ENCODE peak calls at places on chromosomes 4 and X, in four cellular contexts. H, I, L and X are unnamed samples.

GRCh38 chr4:174549696-174550095 is 27.4 kb upstream of the HPGD start:
- DNase-seq in L (no peak), H (no peak), I (no peak), X (no peak)

GRCh38 chr4:45120163-45120562 is 393.8 kb upstream of the GNPDA2 start:
- DNase-seq in I (no peak), H (no peak), L (no peak), X (no peak)

GRCh38 chr4:75698162-75698962 is 25.2 kb upstream of the G3BP2 start:
- DNase-seq in H (no peak), L (peak; percentile 66), I (no peak), X (no peak)

GRCh38 chr4:54165438-54165837 is 63.7 kb upstream of the PDGFRA start:
- DNase-seq in I (peak; percentile 7), H (no peak), L (no peak), X (no peak)

GRCh38 chrX:17403231-17403691 is 28.3 kb downstream of the NHS start:
- DNase-seq in H (no peak), L (no peak), I (no peak), X (no peak)

GRCh38 chrX:134144231-134144630 is 92.8 kb upstream of the CCDC160 start:
- DNase-seq in L (no peak), I (peak; percentile 25), H (no peak), X (peak; percentile 1)

GRCh38 chr4:141571368-141571767 is 65.0 kb upstream of the IL15 start:
- DNase-seq in H (no peak), I (no peak), L (no peak), X (peak; percentile 92)

GRCh38 chr4:2793578-2793919 is 664 bp downstream of the SH3BP2 start:
- DNase-seq in I (no peak), H (peak; percentile 52), L (no peak), X (no peak)

GRCh38 chr4:55768291-55768690 is 51.3 kb upstream of the EXOC1L start:
- DNase-seq in H (no peak), I (peak; percentile 20), L (no peak), X (peak; percentile 11)

GRCh38 chr4:168722391-168722790 is 225.5 kb downstream of the PALLD start:
- DNase-seq in I (no peak), H (no peak), L (no peak), X (no peak)

GRCh38 chrX:132631579-132632232 is 142.9 kb upstream of the MBNL3 start:
- DNase-seq in I (peak; percentile 31), L (no peak), H (peak; percentile 10), X (peak; percentile 36)

GRCh38 chr4:110287130-110287529 is 88.7 kb upstream of the ELOVL6 start:
- DNase-seq in I (no peak), H (no peak), L (peak; percentile 83), X (peak; percentile 3)

GRCh38 chr4:114115526-114115925 is 136.1 kb upstream of the ARSJ start:
- DNase-seq in H (no peak), I (no peak), L (no peak), X (no peak)

GRCh38 chr4:16858275-16858752 is 40.1 kb downstream of the LDB2 start:
- DNase-seq in H (no peak), I (no peak), L (no peak), X (no peak)

GRCh38 chr4:96260071-96260682 is 420.3 kb downstream of the PDHA2 start:
- DNase-seq in H (no peak), L (no peak), I (no peak), X (no peak)

GRCh38 chr4:15365641-15366040 is 62.2 kb upstream of the C1QTNF7 start:
- DNase-seq in L (no peak), H (no peak), I (no peak), X (no peak)

GRCh38 chr4:54482529-54482961 is 175.2 kb upstream of the KIT start:
- DNase-seq in I (no peak), L (no peak), H (peak; percentile 28), X (no peak)

GRCh38 chrX:42496239-42496638 is 281.7 kb downstream of the PPP1R2C start:
- DNase-seq in I (no peak), H (no peak), L (no peak), X (no peak)

DNA sequence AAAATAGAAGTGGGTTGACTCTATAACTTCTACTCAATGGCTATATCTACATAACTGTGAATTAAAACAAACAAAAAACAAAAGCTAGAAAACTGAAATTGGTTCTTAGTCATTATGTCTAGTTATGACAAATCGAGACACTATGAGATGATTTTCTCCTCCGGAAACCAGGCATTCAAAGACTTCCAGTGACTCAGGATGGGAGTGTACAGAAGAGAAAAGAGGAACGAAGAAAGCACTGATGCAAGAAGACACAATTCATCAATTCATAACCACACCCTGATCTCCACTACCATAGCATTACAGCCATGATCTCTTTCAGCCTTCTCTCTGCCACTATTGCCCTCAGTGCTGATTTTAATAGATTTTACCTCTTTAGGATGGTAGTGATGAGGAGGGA is 253.6 kb downstream of the CBLL2 start:
- DNase-seq in H (no peak), L (peak; percentile 71), I (no peak), X (no peak)
- TF ChIP-seq MYC in H (no peak), L (no peak), I (no peak), X (no peak)

DNA sequence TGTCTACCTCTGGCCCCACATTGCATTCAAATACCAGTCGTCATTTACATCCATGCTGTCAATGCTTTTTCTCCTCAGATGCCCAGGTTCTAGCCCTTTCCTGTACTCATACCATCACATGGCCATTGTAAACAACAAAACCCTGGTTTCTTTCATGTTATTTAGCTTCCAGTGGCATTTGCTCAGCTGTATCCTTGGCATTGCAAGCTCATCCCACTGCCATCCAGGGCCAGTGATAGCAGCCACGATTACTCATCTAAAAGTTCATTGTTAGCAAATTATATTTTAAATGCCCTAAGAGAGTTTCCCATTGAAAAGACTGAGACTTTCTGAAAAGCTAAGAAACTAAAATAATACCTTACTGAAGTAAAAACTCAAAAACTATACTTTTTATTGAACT is 34.0 kb downstream of the VEGFC start:
- DNase-seq in H (no peak), I (no peak), L (no peak), X (no peak)
- TF ChIP-seq REST in H (no peak), I (no peak), L (no peak), X (no peak)

GRCh38 chrX:21799767-21800166 is 39.6 kb upstream of the MBTPS2 start:
- DNase-seq in H (no peak), I (no peak), L (no peak), X (no peak)
- TF ChIP-seq MYC in H (no peak), I (no peak), L (no peak), X (no peak)

DNA sequence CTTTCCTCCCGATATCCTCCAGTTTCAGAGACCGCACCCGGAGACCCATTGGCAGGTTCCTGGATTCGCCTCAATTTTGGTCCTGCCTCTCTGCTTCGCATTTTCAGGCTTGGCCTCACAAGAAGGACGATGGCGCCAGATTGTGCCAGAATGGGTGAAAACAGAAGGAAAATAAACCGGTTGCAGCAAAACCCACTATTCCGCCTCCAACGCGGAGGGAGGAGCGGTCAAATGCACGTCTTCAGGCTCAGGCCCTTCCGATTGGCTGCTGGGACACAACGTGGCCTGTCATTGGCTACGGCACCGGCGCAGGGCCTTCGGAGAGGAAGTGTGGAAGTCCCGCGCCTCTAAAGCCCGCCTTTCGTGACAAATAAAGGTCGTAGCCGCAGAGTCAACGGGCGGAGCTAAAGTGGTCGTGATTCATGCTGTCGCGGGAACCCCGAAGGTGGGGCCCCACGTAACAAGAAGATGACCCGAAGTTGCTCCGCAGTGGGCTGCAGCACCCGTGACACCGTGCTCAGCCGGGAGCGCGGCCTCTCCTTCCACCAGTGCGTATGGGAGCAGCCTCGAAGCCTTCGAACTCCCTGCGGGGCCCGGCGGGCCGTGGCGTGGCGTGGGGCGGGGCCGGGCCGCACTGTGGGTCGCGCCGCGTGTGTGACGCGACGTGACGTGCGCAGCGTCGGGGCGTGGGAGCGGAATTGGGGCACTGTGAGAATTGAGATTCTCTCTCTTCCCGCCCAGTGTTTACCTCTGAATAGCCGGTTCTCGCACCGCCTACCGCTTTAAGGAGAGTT is at the start of gene THAP9:
- DNase-seq in L (peak; percentile 96), I (peak; percentile 98), H (peak; percentile 95), X (peak; percentile 99)
- TF ChIP-seq REST in L (peak; percentile 53), I (no peak), H (no peak), X (peak; percentile 51)

GRCh38 chr4:165404696-165405095 is 25.9 kb downstream of the CPE start:
- DNase-seq in H (no peak), L (no peak), I (no peak), X (no peak)
- TF ChIP-seq MYC in H (no peak), L (no peak), I (no peak), X (no peak)

GRCh38 chr4:92305878-92306520 is 2.2 kb downstream of the GRID2 start:
- DNase-seq in L (no peak), I (no peak), H (no peak), X (no peak)

GRCh38 chr4:92303621-92304027 is at the start of gene GRID2:
- DNase-seq in H (no peak), I (no peak), L (no peak), X (peak; percentile 1)

GRCh38 chr4:92304636-92305035 is 870 bp downstream of the GRID2 start:
- DNase-seq in I (no peak), H (no peak), L (no peak), X (no peak)

GRCh38 chr4:92305148-92305877 is 1.5 kb downstream of the GRID2 start:
- DNase-seq in I (no peak), L (no peak), H (no peak), X (peak; percentile 10)

GRCh38 chr4:92304073-92304472 is 307 bp downstream of the GRID2 start:
- DNase-seq in H (no peak), L (no peak), I (no peak), X (no peak)
- TF ChIP-seq REST in H (no peak), L (no peak), I (no peak), X (no peak)

GRCh38 chrX:77617206-77617605 is 168.8 kb downstream of the ATRX start:
- DNase-seq in H (no peak), I (no peak), L (no peak), X (no peak)
- TF ChIP-seq MYC in H (no peak), I (no peak), L (no peak), X (no peak)

DNA sequence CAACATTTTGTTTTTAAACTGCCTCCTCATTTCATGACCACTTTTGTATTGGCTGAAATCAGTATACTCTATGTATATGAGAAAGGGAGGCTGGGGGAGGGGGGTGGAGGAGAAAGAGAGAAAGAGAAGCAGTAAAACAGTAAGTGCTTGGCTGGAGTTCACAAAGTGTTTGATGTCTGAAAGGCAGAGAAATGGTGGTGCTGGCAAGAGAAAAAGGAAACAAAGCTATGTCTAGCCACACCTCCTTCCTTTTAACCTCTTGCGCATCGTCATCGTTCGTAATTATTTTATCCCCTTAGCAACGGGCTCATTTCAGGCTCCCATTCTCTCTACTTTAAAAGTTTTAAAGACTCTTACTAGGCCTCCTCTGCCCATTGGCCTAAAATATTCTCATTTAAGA is 25.6 kb downstream of the RPA4 start:
- DNase-seq in I (no peak), H (no peak), L (no peak), X (no peak)
- TF ChIP-seq REST in I (no peak), H (no peak), L (no peak), X (no peak)

GRCh38 chr4:67820903-67821302 is 62.9 kb downstream of the TMPRSS11D start:
- DNase-seq in I (no peak), L (no peak), H (no peak), X (no peak)
- TF ChIP-seq MYC in I (no peak), L (no peak), H (no peak), X (no peak)

GRCh38 chr4:97938141-97938540 is 205.1 kb downstream of the STPG2 start:
- DNase-seq in I (no peak), H (no peak), L (no peak), X (no peak)
- TF ChIP-seq REST in I (no peak), H (no peak), L (no peak), X (no peak)